ENCODE peak calls at places on chromosome 4, in nine cellular contexts. Y is gastrocnemius medialis, S is spleen, N is PC-3, V is WERI-Rb-1, D is right lobe of liver, A is astrocyte, X is fibroblast of lung, H is AG04450. O is an unnamed sample. For H3K9me3, the result is how much of the 10 kb centered on the place peaks cover.

GRCh38 chr4:165905405-165906027 is 32.5 kb downstream of the TLL1 start:
- DNase-seq in Y (no peak), S (no peak), N (peak), V (no peak), D (no peak), A (peak), X (peak), H (no peak), O (no peak)

GRCh38 chr4:123579961-123580360 is 183.4 kb downstream of the SPRY1 start:
- DNase-seq in Y (no peak), S (no peak), N (no peak), V (no peak), D (no peak), A (no peak), X (peak), H (no peak), O (no peak)

GRCh38 chr4:155509619-155510018 is 132.9 kb upstream of the MAP9 start:
- DNase-seq in Y (no peak), S (no peak), N (peak), V (no peak), D (no peak), A (no peak), X (no peak), H (no peak), O (no peak)

GRCh38 chr4:68984947-68985346 is 33.3 kb upstream of the UGT2A3 start:
- DNase-seq in Y (no peak), S (no peak), N (no peak), V (no peak), D (peak), A (no peak), X (no peak), H (no peak), O (no peak)

GRCh38 chr4:56937262-56937661 is 29.6 kb downstream of the REST start:
- DNase-seq in Y (no peak), S (no peak), N (peak), V (no peak), D (no peak), A (peak), X (peak), H (peak), O (no peak)

GRCh38 chr4:142817442-142817841 is 28.7 kb downstream of the INPP4B start:
- DNase-seq in Y (peak), S (no peak), N (peak), V (peak), D (no peak), A (peak), X (peak), H (peak), O (peak)

GRCh38 chr4:174697164-174697563 is 131.9 kb downstream of the GLRA3 start:
- DNase-seq in Y (no peak), S (no peak), N (no peak), V (no peak), D (no peak), A (no peak), X (no peak), H (no peak), O (no peak)

GRCh38 chr4:3685081-3685645 is 81.0 kb upstream of the ADRA2C start:
- DNase-seq in Y (peak), S (no peak), N (no peak), V (no peak), D (no peak), A (no peak), X (no peak), H (no peak), O (peak)

DNA sequence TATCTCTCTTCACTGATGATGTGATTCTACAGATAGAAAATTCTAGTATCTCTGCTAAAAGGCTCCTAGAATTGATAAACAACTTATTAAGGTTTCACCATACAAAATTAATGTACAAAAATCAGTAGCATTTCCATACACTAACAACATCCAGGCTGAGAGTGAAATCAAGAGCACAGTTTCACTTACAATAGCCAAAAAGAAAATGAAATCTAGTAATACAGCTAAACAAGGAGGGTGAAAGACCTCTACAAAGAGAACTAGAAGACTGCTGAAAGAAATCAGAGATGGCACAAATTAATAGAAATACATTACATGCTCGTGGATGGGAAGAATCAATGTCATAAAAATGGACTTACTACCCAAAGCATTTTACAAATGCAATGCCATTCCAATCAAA is 751.9 kb downstream of the FSTL5 start:
- DNase-seq in Y (no peak), S (no peak), N (no peak), V (no peak), D (no peak), A (no peak), X (no peak), H (no peak), O (no peak)
- H3K9me3 ChIP-seq in Y (under half), S (under half), N (under half), V (under half), D (under half), A (under half), X (under half), H (under half), O (under half)

DNA sequence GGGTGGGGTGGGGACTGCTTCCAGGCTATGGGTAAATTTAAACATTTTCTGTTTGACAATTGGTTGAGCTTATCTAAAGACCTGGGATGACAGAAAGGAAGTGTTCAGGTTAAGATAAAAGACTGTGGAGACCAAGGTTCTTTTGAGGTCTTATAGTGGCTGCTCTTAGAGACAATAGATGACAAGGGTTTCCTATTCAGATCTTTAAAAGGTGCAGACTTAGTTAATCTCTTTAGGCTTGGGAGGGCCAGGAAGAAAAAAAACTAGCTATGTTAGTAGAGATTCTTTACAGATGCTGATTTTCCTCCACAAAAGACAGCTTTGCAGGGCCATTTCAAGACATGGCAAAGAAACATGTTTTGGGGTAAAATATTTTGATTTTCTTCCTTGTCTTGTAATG is 972.5 kb downstream of the CCSER1 start:
- DNase-seq in Y (no peak), S (no peak), N (no peak), V (no peak), D (no peak), A (no peak), X (no peak), H (no peak), O (no peak)
- H3K9me3 ChIP-seq in Y (under half), S (under half), N (under half), V (under half), D (under half), A (under half), X (under half), H (under half), O (under half)

GRCh38 chr4:71867598-71867997 is 83.7 kb upstream of the GC start:
- DNase-seq in Y (no peak), S (no peak), N (no peak), V (no peak), D (no peak), A (no peak), X (no peak), H (no peak), O (no peak)

GRCh38 chr4:71866212-71866885 is 82.5 kb upstream of the GC start:
- DNase-seq in Y (no peak), S (no peak), N (no peak), V (no peak), D (no peak), A (no peak), X (no peak), H (no peak), O (no peak)

GRCh38 chr4:71862315-71862714 is 78.4 kb upstream of the GC start:
- DNase-seq in Y (no peak), S (no peak), N (no peak), V (no peak), D (no peak), A (no peak), X (no peak), H (no peak), O (no peak)

GRCh38 chr4:71863457-71863856 is 79.6 kb upstream of the GC start:
- DNase-seq in Y (no peak), S (no peak), N (no peak), V (no peak), D (no peak), A (no peak), X (no peak), H (no peak), O (no peak)

GRCh38 chr4:71864380-71864779 is 80.5 kb upstream of the GC start:
- DNase-seq in Y (no peak), S (no peak), N (no peak), V (no peak), D (no peak), A (no peak), X (no peak), H (no peak), O (no peak)
- H3K9me3 ChIP-seq in Y (under half), S (half or more), N (under half), V (under half), D (under half), A (under half), X (under half), H (under half), O (under half)

GRCh38 chr4:97239699-97239997 is 903.6 kb downstream of the STPG2 start:
- DNase-seq in Y (no peak), S (no peak), N (no peak), V (no peak), D (no peak), A (no peak), X (no peak), H (no peak), O (no peak)
- H3K9me3 ChIP-seq in Y (under half), S (under half), N (under half), V (under half), D (under half), A (under half), X (under half), H (under half), O (under half)

GRCh38 chr4:34271479-34272355 is 1972.6 kb downstream of the ARAP2 start:
- DNase-seq in Y (no peak), S (no peak), N (peak), V (no peak), D (no peak), A (no peak), X (no peak), H (no peak), O (no peak)
- H3K9me3 ChIP-seq in Y (under half), S (under half), N (under half), V (under half), D (under half), A (under half), X (under half), H (under half), O (under half)

DNA sequence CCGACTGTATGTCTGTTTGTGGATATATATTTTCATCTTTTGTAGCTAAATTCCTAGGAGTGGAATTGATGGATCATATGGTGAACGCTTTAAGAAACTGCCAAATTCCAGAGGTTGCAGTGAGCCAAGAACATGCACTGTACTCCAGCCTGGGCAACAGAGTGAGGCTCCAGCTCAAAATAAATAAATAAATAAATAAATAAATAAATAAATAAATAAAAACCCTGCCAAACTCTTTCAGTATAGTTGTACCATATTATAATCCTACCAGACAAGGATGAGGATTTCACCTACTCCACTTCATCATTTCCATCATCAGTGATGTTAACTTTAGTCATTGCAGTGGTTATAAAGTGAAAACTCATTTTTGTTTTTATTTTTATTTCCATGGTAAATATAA is 325.1 kb upstream of the ANXA10 start:
- DNase-seq in Y (no peak), S (no peak), N (no peak), V (no peak), D (no peak), A (no peak), X (no peak), H (no peak), O (no peak)
- H3K9me3 ChIP-seq in Y (under half), S (under half), N (under half), V (under half), D (under half), A (under half), X (under half), H (under half), O (under half)

DNA sequence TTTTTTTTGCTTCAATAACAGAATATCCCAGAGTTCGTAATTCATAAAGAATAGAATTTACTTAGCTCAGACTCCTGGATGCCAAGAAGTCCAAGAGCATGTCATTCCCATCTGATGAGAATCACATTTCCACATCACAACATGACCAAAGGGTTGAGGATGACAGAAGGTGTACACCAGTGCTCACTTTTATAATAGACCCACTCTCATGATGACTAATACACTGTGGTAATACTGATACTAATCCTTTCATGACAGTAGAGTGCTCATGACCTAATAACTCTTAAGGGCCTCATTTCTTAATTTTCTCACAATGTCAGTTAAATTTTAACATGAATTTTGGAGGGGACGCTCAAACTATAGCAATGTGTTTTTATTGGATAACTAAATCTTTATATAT is 69.2 kb downstream of the ZNF732 start:
- DNase-seq in Y (no peak), S (no peak), N (no peak), V (no peak), D (no peak), A (peak), X (no peak), H (no peak), O (no peak)
- H3K9me3 ChIP-seq in Y (under half), S (half or more), N (under half), V (under half), D (under half), A (under half), X (under half), H (under half), O (under half)